ENCODE peak calls at places on chromosomes 11 and 22, in ten cellular contexts. L is AG04449, F is right lobe of liver, W is fibroblast of mammary gland, X is IMR-90, Y is brain microvascular endothelial cell, R is hepatocyte, B is fibroblast of pulmonary artery, P is K562, O is HCT116. H is an unnamed sample.

GRCh38 chr11:12163181-12163841 is 52.9 kb downstream of the MICAL2 start:
- DNase-seq in L (peak; percentile 85), F (no peak), W (peak; percentile 42), X (peak; percentile 82), Y (peak; percentile 85), R (peak; percentile 55), B (peak; percentile 70), P (no peak), O (no peak), H (peak; percentile 53)

GRCh38 chr11:73218106-73218829 is at the start of gene P2RY2:
- DNase-seq in L (no peak), F (peak; percentile 96), W (no peak), X (no peak), Y (no peak), R (peak; percentile 84), B (peak; percentile 24), P (no peak), O (peak; percentile 32), H (no peak)

GRCh38 chr11:76185931-76186401 is 20.3 kb downstream of the WNT11 start:
- DNase-seq in L (no peak), F (no peak), W (peak; percentile 14), X (no peak), Y (no peak), R (peak; percentile 58), B (no peak), P (no peak), O (no peak), H (peak; percentile 31)

GRCh38 chr11:65133724-65134123 is 595 bp downstream of the SYVN1 start:
- DNase-seq in L (no peak), F (peak; percentile 71), W (peak; percentile 47), X (no peak), Y (no peak), R (no peak), B (peak; percentile 39), P (no peak), O (no peak), H (no peak)

GRCh38 chr11:10377182-10377581 is 72.3 kb downstream of the ADM start:
- DNase-seq in L (no peak), F (no peak), W (peak; percentile 33), X (no peak), Y (no peak), R (no peak), B (no peak), P (no peak), O (no peak), H (no peak)

GRCh38 chr11:96145163-96145585 is 197.8 kb downstream of the MAML2 start:
- DNase-seq in L (no peak), F (no peak), W (peak; percentile 41), X (no peak), Y (no peak), R (no peak), B (peak; percentile 44), P (no peak), O (no peak), H (no peak)

GRCh38 chr11:45451766-45452440 is 165.8 kb upstream of the SYT13 start:
- DNase-seq in L (no peak), F (no peak), W (peak; percentile 65), X (peak; percentile 5), Y (peak; percentile 6), R (no peak), B (peak; percentile 75), P (no peak), O (no peak), H (no peak)

GRCh38 chr11:119493712-119494111 is 70.7 kb upstream of the THY1 start:
- DNase-seq in L (no peak), F (no peak), W (no peak), X (peak; percentile 25), Y (peak; percentile 10), R (peak; percentile 88), B (peak; percentile 36), P (peak; percentile 43), O (no peak), H (no peak)

GRCh38 chr11:104073950-104074349 is 37.5 kb downstream of the DDI1 start:
- DNase-seq in L (no peak), F (no peak), W (peak; percentile 64), X (peak; percentile 58), Y (peak; percentile 29), R (peak; percentile 42), B (no peak), P (no peak), O (no peak), H (peak; percentile 21)

GRCh38 chr11:77151804-77152513 is 23.9 kb downstream of the MYO7A start:
- DNase-seq in L (no peak), F (no peak), W (peak; percentile 33), X (peak; percentile 32), Y (no peak), R (no peak), B (peak; percentile 36), P (no peak), O (no peak), H (no peak)

GRCh38 chr11:10414659-10415058 is 40.4 kb upstream of the AMPD3 start:
- DNase-seq in L (no peak), F (no peak), W (peak; percentile 46), X (peak; percentile 21), Y (no peak), R (no peak), B (peak; percentile 74), P (peak; percentile 45), O (no peak), H (peak; percentile 53)

GRCh38 chr22:36443198-36443770 is 38.2 kb downstream of the TXN2 start:
- DNase-seq in L (no peak), F (no peak), W (no peak), X (no peak), Y (no peak), R (no peak), B (no peak), P (no peak), O (no peak), H (no peak)

GRCh38 chr22:46297151-46297819 is 615 bp downstream of the GTSE1 start:
- DNase-seq in L (no peak), F (no peak), W (peak; percentile 60), X (peak; percentile 35), Y (peak; percentile 20), R (peak; percentile 47), B (peak; percentile 21), P (peak; percentile 26), O (no peak), H (peak; percentile 38)

GRCh38 chr11:79236541-79236971 is 204.3 kb downstream of the TENM4 start:
- DNase-seq in L (peak; percentile 76), F (no peak), W (peak; percentile 99), X (peak; percentile 99), Y (peak; percentile 84), R (no peak), B (peak; percentile 90), P (no peak), O (no peak), H (peak; percentile 92)

GRCh38 chr11:73980001-73980960 is 2.4 kb downstream of the UCP2 start:
- DNase-seq in L (no peak), F (no peak), W (no peak), X (peak; percentile 20), Y (no peak), R (peak; percentile 48), B (no peak), P (peak; percentile 76), O (no peak), H (peak; percentile 31)

GRCh38 chr11:17010851-17011420 is 3.3 kb downstream of the PLEKHA7 start:
- DNase-seq in L (no peak), F (peak; percentile 20), W (no peak), X (no peak), Y (no peak), R (no peak), B (no peak), P (no peak), O (no peak), H (no peak)

GRCh38 chr22:22520667-22521602 is 865 bp upstream of the ZNF280A start:
- DNase-seq in L (no peak), F (no peak), W (no peak), X (peak; percentile 19), Y (no peak), R (peak; percentile 8), B (peak; percentile 28), P (peak; percentile 88), O (no peak), H (peak; percentile 10)

GRCh38 chr11:19537803-19538453 is 174.7 kb upstream of the NAV2 start:
- DNase-seq in L (no peak), F (no peak), W (no peak), X (no peak), Y (no peak), R (no peak), B (no peak), P (no peak), O (no peak), H (no peak)
- H3K4me3 ChIP-seq in L (no peak overlapping the region), F (no peak overlapping the region), W (no peak overlapping the region), X (no peak overlapping the region), Y (no peak overlapping the region), R (no peak overlapping the region), B (no peak overlapping the region), P (no peak overlapping the region), O (no peak overlapping the region), H (no peak overlapping the region)

GRCh38 chr11:64123679-64124078 is 42.2 kb downstream of the MACROD1 start:
- DNase-seq in L (no peak), F (no peak), W (no peak), X (no peak), Y (no peak), R (no peak), B (no peak), P (no peak), O (no peak), H (no peak)

GRCh38 chr11:64123102-64123434 is 42.8 kb downstream of the MACROD1 start:
- DNase-seq in L (no peak), F (peak; percentile 79), W (no peak), X (no peak), Y (no peak), R (no peak), B (no peak), P (no peak), O (no peak), H (no peak)

GRCh38 chr11:64122411-64123101 is 43.4 kb downstream of the MACROD1 start:
- DNase-seq in L (no peak), F (no peak), W (no peak), X (no peak), Y (no peak), R (no peak), B (no peak), P (no peak), O (no peak), H (no peak)

GRCh38 chr11:64125676-64126075 is 40.2 kb downstream of the MACROD1 start:
- DNase-seq in L (no peak), F (no peak), W (no peak), X (no peak), Y (no peak), R (no peak), B (no peak), P (no peak), O (no peak), H (no peak)

GRCh38 chr11:64124147-64124546 is 41.8 kb downstream of the MACROD1 start:
- DNase-seq in L (no peak), F (no peak), W (no peak), X (no peak), Y (no peak), R (no peak), B (no peak), P (no peak), O (no peak), H (no peak)
- TF ChIP-seq CTCF in L (no peak), F (no peak), W (no peak), X (no peak), Y (no peak), R (no peak), B (no peak), P (no peak), O (no peak), H (no peak)

GRCh38 chr11:128653828-128654231 is 40.0 kb upstream of the FLI1 start:
- DNase-seq in L (peak; percentile 51), F (peak; percentile 59), W (peak; percentile 16), X (peak; percentile 75), Y (peak; percentile 84), R (peak; percentile 33), B (peak; percentile 56), P (no peak), O (no peak), H (peak; percentile 41)
- H3K4me3 ChIP-seq in L (no peak overlapping the region), F (no peak overlapping the region), W (no peak overlapping the region), X (no peak overlapping the region), Y (peak overlapping the region; percentile 1), R (no peak overlapping the region), B (no peak overlapping the region), P (no peak overlapping the region), O (no peak overlapping the region), H (no peak overlapping the region)

GRCh38 chr11:93614111-93614784 is 47.2 kb upstream of the CEP295 start:
- DNase-seq in L (no peak), F (no peak), W (no peak), X (no peak), Y (no peak), R (no peak), B (no peak), P (peak; percentile 52), O (peak; percentile 43), H (peak; percentile 2)
- TF ChIP-seq CTCF in L (peak; percentile 3), F (no peak), W (no peak), X (no peak), Y (peak; percentile 50), R (no peak), B (peak; percentile 21), P (no peak), O (peak; percentile 75), H (peak; percentile 9)